ENCODE peak calls at places on chromosomes 1 and 21, in ten cellular contexts. One of them, this sample, is unnamed.

GRCh38 chr1:66370462-66370907 is 163.5 kb upstream of the SGIP1 start:
- DNase-seq in CD4-positive, alpha-beta T cell: no peak
- DNase-seq in stimulated activated CD8-positive, alpha-beta memory T cell treated with anti-CD3 and anti-CD28 coated beads, Interleukin-15, amount 100 ng/mL, for 24 hours: no peak
- DNase-seq in AML-193: no peak
- DNase-seq in heart left ventricle: no peak
- DNase-seq in Ammon's horn: no peak
- DNase-seq in stimulated activated CD4-positive, alpha-beta T cell treated with anti-CD3 and anti-CD28 coated beads, Interleukin-15, amount 100 ng/mL, for 24 hours: peak; percentile 32
- DNase-seq in GM03348: no peak
- DNase-seq in cardiac fibroblast: no peak
- DNase-seq in AG08396: no peak
- DNase-seq in this sample: no peak

GRCh38 chr1:248825136-248825535 is 579 bp downstream of the SH3BP5L start:
- DNase-seq in CD4-positive, alpha-beta T cell: no peak
- DNase-seq in stimulated activated CD8-positive, alpha-beta memory T cell treated with anti-CD3 and anti-CD28 coated beads, Interleukin-15, amount 100 ng/mL, for 24 hours: no peak
- DNase-seq in AML-193: no peak
- DNase-seq in heart left ventricle: no peak
- DNase-seq in Ammon's horn: no peak
- DNase-seq in stimulated activated CD4-positive, alpha-beta T cell treated with anti-CD3 and anti-CD28 coated beads, Interleukin-15, amount 100 ng/mL, for 24 hours: no peak
- DNase-seq in GM03348: peak; percentile 58
- DNase-seq in cardiac fibroblast: peak; percentile 46
- DNase-seq in AG08396: no peak
- DNase-seq in this sample: no peak

GRCh38 chr1:43270421-43271095 is 775 bp downstream of the TMEM125 start:
- DNase-seq in CD4-positive, alpha-beta T cell: no peak
- DNase-seq in stimulated activated CD8-positive, alpha-beta memory T cell treated with anti-CD3 and anti-CD28 coated beads, Interleukin-15, amount 100 ng/mL, for 24 hours: no peak
- DNase-seq in AML-193: no peak
- DNase-seq in heart left ventricle: peak; percentile 16
- DNase-seq in Ammon's horn: no peak
- DNase-seq in stimulated activated CD4-positive, alpha-beta T cell treated with anti-CD3 and anti-CD28 coated beads, Interleukin-15, amount 100 ng/mL, for 24 hours: peak; percentile 25
- DNase-seq in GM03348: peak; percentile 32
- DNase-seq in cardiac fibroblast: no peak
- DNase-seq in AG08396: peak; percentile 31
- DNase-seq in this sample: no peak

GRCh38 chr1:12527564-12527963 is 90.4 kb downstream of the DHRS3 start:
- DNase-seq in CD4-positive, alpha-beta T cell: no peak
- DNase-seq in stimulated activated CD8-positive, alpha-beta memory T cell treated with anti-CD3 and anti-CD28 coated beads, Interleukin-15, amount 100 ng/mL, for 24 hours: no peak
- DNase-seq in AML-193: no peak
- DNase-seq in heart left ventricle: no peak
- DNase-seq in Ammon's horn: no peak
- DNase-seq in stimulated activated CD4-positive, alpha-beta T cell treated with anti-CD3 and anti-CD28 coated beads, Interleukin-15, amount 100 ng/mL, for 24 hours: no peak
- DNase-seq in GM03348: no peak
- DNase-seq in cardiac fibroblast: no peak
- DNase-seq in AG08396: no peak
- DNase-seq in this sample: no peak

GRCh38 chr1:228058981-228059535 is 23.4 kb upstream of the ARF1 start:
- DNase-seq in CD4-positive, alpha-beta T cell: peak; percentile 12
- DNase-seq in stimulated activated CD8-positive, alpha-beta memory T cell treated with anti-CD3 and anti-CD28 coated beads, Interleukin-15, amount 100 ng/mL, for 24 hours: no peak
- DNase-seq in AML-193: no peak
- DNase-seq in heart left ventricle: no peak
- DNase-seq in Ammon's horn: no peak
- DNase-seq in stimulated activated CD4-positive, alpha-beta T cell treated with anti-CD3 and anti-CD28 coated beads, Interleukin-15, amount 100 ng/mL, for 24 hours: peak; percentile 47
- DNase-seq in GM03348: no peak
- DNase-seq in cardiac fibroblast: no peak
- DNase-seq in AG08396: no peak
- DNase-seq in this sample: no peak

GRCh38 chr1:157145081-157145480 is 6.9 kb upstream of the ETV3 start:
- DNase-seq in CD4-positive, alpha-beta T cell: no peak
- DNase-seq in stimulated activated CD8-positive, alpha-beta memory T cell treated with anti-CD3 and anti-CD28 coated beads, Interleukin-15, amount 100 ng/mL, for 24 hours: no peak
- DNase-seq in AML-193: no peak
- DNase-seq in heart left ventricle: no peak
- DNase-seq in Ammon's horn: no peak
- DNase-seq in stimulated activated CD4-positive, alpha-beta T cell treated with anti-CD3 and anti-CD28 coated beads, Interleukin-15, amount 100 ng/mL, for 24 hours: no peak
- DNase-seq in GM03348: no peak
- DNase-seq in cardiac fibroblast: no peak
- DNase-seq in AG08396: no peak
- DNase-seq in this sample: no peak

GRCh38 chr1:197302775-197303174 is 34.7 kb downstream of the CRB1 start:
- DNase-seq in CD4-positive, alpha-beta T cell: no peak
- DNase-seq in stimulated activated CD8-positive, alpha-beta memory T cell treated with anti-CD3 and anti-CD28 coated beads, Interleukin-15, amount 100 ng/mL, for 24 hours: no peak
- DNase-seq in AML-193: no peak
- DNase-seq in heart left ventricle: no peak
- DNase-seq in Ammon's horn: no peak
- DNase-seq in stimulated activated CD4-positive, alpha-beta T cell treated with anti-CD3 and anti-CD28 coated beads, Interleukin-15, amount 100 ng/mL, for 24 hours: no peak
- DNase-seq in GM03348: peak; percentile 50
- DNase-seq in cardiac fibroblast: peak; percentile 30
- DNase-seq in AG08396: no peak
- DNase-seq in this sample: peak; percentile 58

GRCh38 chr1:5393146-5393545 is 599.1 kb downstream of the NPHP4 start:
- DNase-seq in CD4-positive, alpha-beta T cell: no peak
- DNase-seq in stimulated activated CD8-positive, alpha-beta memory T cell treated with anti-CD3 and anti-CD28 coated beads, Interleukin-15, amount 100 ng/mL, for 24 hours: no peak
- DNase-seq in AML-193: no peak
- DNase-seq in heart left ventricle: no peak
- DNase-seq in Ammon's horn: no peak
- DNase-seq in stimulated activated CD4-positive, alpha-beta T cell treated with anti-CD3 and anti-CD28 coated beads, Interleukin-15, amount 100 ng/mL, for 24 hours: no peak
- DNase-seq in GM03348: no peak
- DNase-seq in cardiac fibroblast: no peak
- DNase-seq in AG08396: no peak
- DNase-seq in this sample: no peak

GRCh38 chr1:46613661-46614603 is 2.7 kb downstream of the MOB3C start:
- DNase-seq in CD4-positive, alpha-beta T cell: peak; percentile 12
- DNase-seq in stimulated activated CD8-positive, alpha-beta memory T cell treated with anti-CD3 and anti-CD28 coated beads, Interleukin-15, amount 100 ng/mL, for 24 hours: no peak
- DNase-seq in AML-193: peak; percentile 78
- DNase-seq in heart left ventricle: peak; percentile 92
- DNase-seq in Ammon's horn: peak; percentile 89
- DNase-seq in stimulated activated CD4-positive, alpha-beta T cell treated with anti-CD3 and anti-CD28 coated beads, Interleukin-15, amount 100 ng/mL, for 24 hours: peak; percentile 54
- DNase-seq in GM03348: peak; percentile 91
- DNase-seq in cardiac fibroblast: peak; percentile 72
- DNase-seq in AG08396: peak; percentile 82
- DNase-seq in this sample: peak; percentile 77

GRCh38 chr1:24501371-24502167 is 1.1 kb upstream of the RCAN3 start:
- DNase-seq in CD4-positive, alpha-beta T cell: no peak
- DNase-seq in stimulated activated CD8-positive, alpha-beta memory T cell treated with anti-CD3 and anti-CD28 coated beads, Interleukin-15, amount 100 ng/mL, for 24 hours: no peak
- DNase-seq in AML-193: peak; percentile 86
- DNase-seq in heart left ventricle: no peak
- DNase-seq in Ammon's horn: peak; percentile 49
- DNase-seq in stimulated activated CD4-positive, alpha-beta T cell treated with anti-CD3 and anti-CD28 coated beads, Interleukin-15, amount 100 ng/mL, for 24 hours: peak; percentile 61
- DNase-seq in GM03348: peak; percentile 40
- DNase-seq in cardiac fibroblast: peak; percentile 27
- DNase-seq in AG08396: no peak
- DNase-seq in this sample: peak; percentile 48

GRCh38 chr1:185352067-185352466 is 35.0 kb upstream of the IVNS1ABP start:
- DNase-seq in CD4-positive, alpha-beta T cell: no peak
- DNase-seq in stimulated activated CD8-positive, alpha-beta memory T cell treated with anti-CD3 and anti-CD28 coated beads, Interleukin-15, amount 100 ng/mL, for 24 hours: no peak
- DNase-seq in AML-193: no peak
- DNase-seq in heart left ventricle: no peak
- DNase-seq in Ammon's horn: no peak
- DNase-seq in stimulated activated CD4-positive, alpha-beta T cell treated with anti-CD3 and anti-CD28 coated beads, Interleukin-15, amount 100 ng/mL, for 24 hours: no peak
- DNase-seq in GM03348: no peak
- DNase-seq in cardiac fibroblast: peak; percentile 56
- DNase-seq in AG08396: no peak
- DNase-seq in this sample: no peak

GRCh38 chr1:97008226-97008625 is 286.6 kb downstream of the PTBP2 start:
- DNase-seq in CD4-positive, alpha-beta T cell: no peak
- DNase-seq in stimulated activated CD8-positive, alpha-beta memory T cell treated with anti-CD3 and anti-CD28 coated beads, Interleukin-15, amount 100 ng/mL, for 24 hours: no peak
- DNase-seq in AML-193: no peak
- DNase-seq in heart left ventricle: no peak
- DNase-seq in Ammon's horn: no peak
- DNase-seq in stimulated activated CD4-positive, alpha-beta T cell treated with anti-CD3 and anti-CD28 coated beads, Interleukin-15, amount 100 ng/mL, for 24 hours: no peak
- DNase-seq in GM03348: no peak
- DNase-seq in cardiac fibroblast: peak; percentile 44
- DNase-seq in AG08396: no peak
- DNase-seq in this sample: no peak

GRCh38 chr1:45804671-45804973 is 1.2 kb downstream of the MAST2 start:
- DNase-seq in CD4-positive, alpha-beta T cell: no peak
- DNase-seq in stimulated activated CD8-positive, alpha-beta memory T cell treated with anti-CD3 and anti-CD28 coated beads, Interleukin-15, amount 100 ng/mL, for 24 hours: no peak
- DNase-seq in AML-193: no peak
- DNase-seq in heart left ventricle: no peak
- DNase-seq in Ammon's horn: no peak
- DNase-seq in stimulated activated CD4-positive, alpha-beta T cell treated with anti-CD3 and anti-CD28 coated beads, Interleukin-15, amount 100 ng/mL, for 24 hours: no peak
- DNase-seq in GM03348: no peak
- DNase-seq in cardiac fibroblast: no peak
- DNase-seq in AG08396: no peak
- DNase-seq in this sample: no peak

GRCh38 chr1:30125449-30126170 is 597.8 kb downstream of the MATN1 start:
- DNase-seq in CD4-positive, alpha-beta T cell: no peak
- DNase-seq in stimulated activated CD8-positive, alpha-beta memory T cell treated with anti-CD3 and anti-CD28 coated beads, Interleukin-15, amount 100 ng/mL, for 24 hours: no peak
- DNase-seq in AML-193: no peak
- DNase-seq in heart left ventricle: no peak
- DNase-seq in Ammon's horn: peak; percentile 25
- DNase-seq in stimulated activated CD4-positive, alpha-beta T cell treated with anti-CD3 and anti-CD28 coated beads, Interleukin-15, amount 100 ng/mL, for 24 hours: no peak
- DNase-seq in GM03348: no peak
- DNase-seq in cardiac fibroblast: no peak
- DNase-seq in AG08396: no peak
- DNase-seq in this sample: no peak

GRCh38 chr1:29033829-29034466 is 89.8 kb downstream of the TMEM200B start:
- DNase-seq in CD4-positive, alpha-beta T cell: no peak
- DNase-seq in stimulated activated CD8-positive, alpha-beta memory T cell treated with anti-CD3 and anti-CD28 coated beads, Interleukin-15, amount 100 ng/mL, for 24 hours: no peak
- DNase-seq in AML-193: peak; percentile 52
- DNase-seq in heart left ventricle: no peak
- DNase-seq in Ammon's horn: peak; percentile 45
- DNase-seq in stimulated activated CD4-positive, alpha-beta T cell treated with anti-CD3 and anti-CD28 coated beads, Interleukin-15, amount 100 ng/mL, for 24 hours: no peak
- DNase-seq in GM03348: peak; percentile 69
- DNase-seq in cardiac fibroblast: peak; percentile 67
- DNase-seq in AG08396: peak; percentile 39
- DNase-seq in this sample: peak; percentile 67

GRCh38 chr1:175409938-175410337 is 217.4 kb upstream of the KIAA0040 start:
- DNase-seq in CD4-positive, alpha-beta T cell: no peak
- DNase-seq in stimulated activated CD8-positive, alpha-beta memory T cell treated with anti-CD3 and anti-CD28 coated beads, Interleukin-15, amount 100 ng/mL, for 24 hours: no peak
- DNase-seq in AML-193: no peak
- DNase-seq in heart left ventricle: no peak
- DNase-seq in Ammon's horn: no peak
- DNase-seq in stimulated activated CD4-positive, alpha-beta T cell treated with anti-CD3 and anti-CD28 coated beads, Interleukin-15, amount 100 ng/mL, for 24 hours: no peak
- DNase-seq in GM03348: no peak
- DNase-seq in cardiac fibroblast: no peak
- DNase-seq in AG08396: no peak
- DNase-seq in this sample: no peak

GRCh38 chr21:31479714-31480113 is 135.7 kb upstream of the TIAM1 start:
- DNase-seq in CD4-positive, alpha-beta T cell: no peak
- DNase-seq in stimulated activated CD8-positive, alpha-beta memory T cell treated with anti-CD3 and anti-CD28 coated beads, Interleukin-15, amount 100 ng/mL, for 24 hours: no peak
- DNase-seq in AML-193: no peak
- DNase-seq in heart left ventricle: no peak
- DNase-seq in Ammon's horn: no peak
- DNase-seq in stimulated activated CD4-positive, alpha-beta T cell treated with anti-CD3 and anti-CD28 coated beads, Interleukin-15, amount 100 ng/mL, for 24 hours: no peak
- DNase-seq in GM03348: no peak
- DNase-seq in cardiac fibroblast: no peak
- DNase-seq in AG08396: no peak
- DNase-seq in this sample: no peak

GRCh38 chr1:113540328-113540727 is 150.0 kb downstream of the MAGI3 start:
- DNase-seq in CD4-positive, alpha-beta T cell: no peak
- DNase-seq in stimulated activated CD8-positive, alpha-beta memory T cell treated with anti-CD3 and anti-CD28 coated beads, Interleukin-15, amount 100 ng/mL, for 24 hours: no peak
- DNase-seq in AML-193: no peak
- DNase-seq in heart left ventricle: no peak
- DNase-seq in Ammon's horn: no peak
- DNase-seq in stimulated activated CD4-positive, alpha-beta T cell treated with anti-CD3 and anti-CD28 coated beads, Interleukin-15, amount 100 ng/mL, for 24 hours: no peak
- DNase-seq in GM03348: no peak
- DNase-seq in cardiac fibroblast: no peak
- DNase-seq in AG08396: no peak
- DNase-seq in this sample: no peak

GRCh38 chr1:162443906-162444305 is 32.0 kb upstream of the SH2D1B start:
- DNase-seq in CD4-positive, alpha-beta T cell: no peak
- DNase-seq in stimulated activated CD8-positive, alpha-beta memory T cell treated with anti-CD3 and anti-CD28 coated beads, Interleukin-15, amount 100 ng/mL, for 24 hours: no peak
- DNase-seq in AML-193: no peak
- DNase-seq in heart left ventricle: no peak
- DNase-seq in Ammon's horn: no peak
- DNase-seq in stimulated activated CD4-positive, alpha-beta T cell treated with anti-CD3 and anti-CD28 coated beads, Interleukin-15, amount 100 ng/mL, for 24 hours: no peak
- DNase-seq in GM03348: no peak
- DNase-seq in cardiac fibroblast: peak; percentile 4
- DNase-seq in AG08396: no peak
- DNase-seq in this sample: no peak

GRCh38 chr1:185874246-185874645 is 140.1 kb downstream of the HMCN1 start:
- DNase-seq in CD4-positive, alpha-beta T cell: no peak
- DNase-seq in stimulated activated CD8-positive, alpha-beta memory T cell treated with anti-CD3 and anti-CD28 coated beads, Interleukin-15, amount 100 ng/mL, for 24 hours: no peak
- DNase-seq in AML-193: no peak
- DNase-seq in heart left ventricle: no peak
- DNase-seq in Ammon's horn: no peak
- DNase-seq in stimulated activated CD4-positive, alpha-beta T cell treated with anti-CD3 and anti-CD28 coated beads, Interleukin-15, amount 100 ng/mL, for 24 hours: no peak
- DNase-seq in GM03348: no peak
- DNase-seq in cardiac fibroblast: no peak
- DNase-seq in AG08396: no peak
- DNase-seq in this sample: no peak

GRCh38 chr1:70487471-70487840 is 76.4 kb downstream of the CTH start:
- DNase-seq in CD4-positive, alpha-beta T cell: no peak
- DNase-seq in stimulated activated CD8-positive, alpha-beta memory T cell treated with anti-CD3 and anti-CD28 coated beads, Interleukin-15, amount 100 ng/mL, for 24 hours: no peak
- DNase-seq in AML-193: no peak
- DNase-seq in heart left ventricle: no peak
- DNase-seq in Ammon's horn: no peak
- DNase-seq in stimulated activated CD4-positive, alpha-beta T cell treated with anti-CD3 and anti-CD28 coated beads, Interleukin-15, amount 100 ng/mL, for 24 hours: no peak
- DNase-seq in GM03348: peak; percentile 4
- DNase-seq in cardiac fibroblast: no peak
- DNase-seq in AG08396: no peak
- DNase-seq in this sample: no peak

GRCh38 chr1:185398022-185398421 is 81.0 kb upstream of the IVNS1ABP start:
- DNase-seq in CD4-positive, alpha-beta T cell: no peak
- DNase-seq in stimulated activated CD8-positive, alpha-beta memory T cell treated with anti-CD3 and anti-CD28 coated beads, Interleukin-15, amount 100 ng/mL, for 24 hours: no peak
- DNase-seq in AML-193: no peak
- DNase-seq in heart left ventricle: no peak
- DNase-seq in Ammon's horn: no peak
- DNase-seq in stimulated activated CD4-positive, alpha-beta T cell treated with anti-CD3 and anti-CD28 coated beads, Interleukin-15, amount 100 ng/mL, for 24 hours: no peak
- DNase-seq in GM03348: no peak
- DNase-seq in cardiac fibroblast: no peak
- DNase-seq in AG08396: no peak
- DNase-seq in this sample: no peak

GRCh38 chr1:19824541-19824940 is 9.5 kb upstream of the RNF186 start:
- DNase-seq in CD4-positive, alpha-beta T cell: no peak
- DNase-seq in stimulated activated CD8-positive, alpha-beta memory T cell treated with anti-CD3 and anti-CD28 coated beads, Interleukin-15, amount 100 ng/mL, for 24 hours: no peak
- DNase-seq in AML-193: no peak
- DNase-seq in heart left ventricle: no peak
- DNase-seq in Ammon's horn: no peak
- DNase-seq in stimulated activated CD4-positive, alpha-beta T cell treated with anti-CD3 and anti-CD28 coated beads, Interleukin-15, amount 100 ng/mL, for 24 hours: no peak
- DNase-seq in GM03348: no peak
- DNase-seq in cardiac fibroblast: peak; percentile 40
- DNase-seq in AG08396: no peak
- DNase-seq in this sample: no peak

GRCh38 chr1:65958561-65959350 is 166.1 kb downstream of the PDE4B start:
- DNase-seq in CD4-positive, alpha-beta T cell: no peak
- DNase-seq in stimulated activated CD8-positive, alpha-beta memory T cell treated with anti-CD3 and anti-CD28 coated beads, Interleukin-15, amount 100 ng/mL, for 24 hours: no peak
- DNase-seq in AML-193: peak; percentile 38
- DNase-seq in heart left ventricle: no peak
- DNase-seq in Ammon's horn: peak; percentile 64
- DNase-seq in stimulated activated CD4-positive, alpha-beta T cell treated with anti-CD3 and anti-CD28 coated beads, Interleukin-15, amount 100 ng/mL, for 24 hours: peak; percentile 10
- DNase-seq in GM03348: peak; percentile 47
- DNase-seq in cardiac fibroblast: peak; percentile 72
- DNase-seq in AG08396: peak; percentile 29
- DNase-seq in this sample: peak; percentile 47

GRCh38 chr1:115668579-115668978 is 26.8 kb downstream of the VANGL1 start:
- DNase-seq in CD4-positive, alpha-beta T cell: no peak
- DNase-seq in stimulated activated CD8-positive, alpha-beta memory T cell treated with anti-CD3 and anti-CD28 coated beads, Interleukin-15, amount 100 ng/mL, for 24 hours: no peak
- DNase-seq in AML-193: no peak
- DNase-seq in heart left ventricle: no peak
- DNase-seq in Ammon's horn: no peak
- DNase-seq in stimulated activated CD4-positive, alpha-beta T cell treated with anti-CD3 and anti-CD28 coated beads, Interleukin-15, amount 100 ng/mL, for 24 hours: no peak
- DNase-seq in GM03348: no peak
- DNase-seq in cardiac fibroblast: peak; percentile 33
- DNase-seq in AG08396: no peak
- DNase-seq in this sample: no peak

GRCh38 chr1:91406773-91407389 is 2.2 kb upstream of the HFM1 start:
- DNase-seq in CD4-positive, alpha-beta T cell: no peak
- DNase-seq in stimulated activated CD8-positive, alpha-beta memory T cell treated with anti-CD3 and anti-CD28 coated beads, Interleukin-15, amount 100 ng/mL, for 24 hours: no peak
- DNase-seq in AML-193: no peak
- DNase-seq in heart left ventricle: no peak
- DNase-seq in Ammon's horn: no peak
- DNase-seq in stimulated activated CD4-positive, alpha-beta T cell treated with anti-CD3 and anti-CD28 coated beads, Interleukin-15, amount 100 ng/mL, for 24 hours: no peak
- DNase-seq in GM03348: peak; percentile 44
- DNase-seq in cardiac fibroblast: no peak
- DNase-seq in AG08396: peak; percentile 30
- DNase-seq in this sample: peak; percentile 9

GRCh38 chr21:44090332-44090731 is 16.9 kb upstream of the PWP2 start:
- DNase-seq in CD4-positive, alpha-beta T cell: no peak
- DNase-seq in stimulated activated CD8-positive, alpha-beta memory T cell treated with anti-CD3 and anti-CD28 coated beads, Interleukin-15, amount 100 ng/mL, for 24 hours: no peak
- DNase-seq in AML-193: no peak
- DNase-seq in heart left ventricle: peak; percentile 10
- DNase-seq in Ammon's horn: no peak
- DNase-seq in stimulated activated CD4-positive, alpha-beta T cell treated with anti-CD3 and anti-CD28 coated beads, Interleukin-15, amount 100 ng/mL, for 24 hours: no peak
- DNase-seq in GM03348: no peak
- DNase-seq in cardiac fibroblast: no peak
- DNase-seq in AG08396: no peak
- DNase-seq in this sample: no peak

This sample was measured in AG08395.